ENCODE peak calls at places on chromosomes 11 and 22, in six cellular contexts. One of them, this sample, is unnamed.

GRCh38 chr11:117179048-117179999 is 781 bp downstream of the SIDT2 start:
- DNase-seq in NB4: peak; percentile 91
- DNase-seq in spleen: peak; percentile 92
- DNase-seq in astrocyte of the spinal cord: peak; percentile 49
- DNase-seq in colonic mucosa: peak; percentile 58
- DNase-seq in IMR-90: no peak
- DNase-seq in this sample: peak; percentile 59

GRCh38 chr11:111162306-111162705 is 83.2 kb upstream of the POU2AF2 start:
- DNase-seq in NB4: no peak
- DNase-seq in spleen: no peak
- DNase-seq in astrocyte of the spinal cord: peak; percentile 18
- DNase-seq in colonic mucosa: no peak
- DNase-seq in IMR-90: peak; percentile 59
- DNase-seq in this sample: no peak

GRCh38 chr11:23021287-23021863 is 161.1 kb upstream of the CCDC179 start:
- DNase-seq in NB4: peak; percentile 19
- DNase-seq in spleen: no peak
- DNase-seq in astrocyte of the spinal cord: peak; percentile 40
- DNase-seq in colonic mucosa: no peak
- DNase-seq in IMR-90: peak; percentile 51
- DNase-seq in this sample: peak; percentile 21

GRCh38 chr11:128766687-128767086 is 72.8 kb downstream of the FLI1 start:
- DNase-seq in NB4: no peak
- DNase-seq in spleen: no peak
- DNase-seq in astrocyte of the spinal cord: no peak
- DNase-seq in colonic mucosa: no peak
- DNase-seq in IMR-90: no peak
- DNase-seq in this sample: no peak

GRCh38 chr11:120950880-120951279 is 73.0 kb upstream of the TBCEL start:
- DNase-seq in NB4: no peak
- DNase-seq in spleen: no peak
- DNase-seq in astrocyte of the spinal cord: no peak
- DNase-seq in colonic mucosa: no peak
- DNase-seq in IMR-90: no peak
- DNase-seq in this sample: no peak

GRCh38 chr11:21659961-21660360 is 532.9 kb upstream of the ANO5 start:
- DNase-seq in NB4: no peak
- DNase-seq in spleen: no peak
- DNase-seq in astrocyte of the spinal cord: no peak
- DNase-seq in colonic mucosa: no peak
- DNase-seq in IMR-90: no peak
- DNase-seq in this sample: no peak

GRCh38 chr22:19410941-19411689 is 20.4 kb downstream of the HIRA start:
- DNase-seq in NB4: no peak
- DNase-seq in spleen: no peak
- DNase-seq in astrocyte of the spinal cord: no peak
- DNase-seq in colonic mucosa: no peak
- DNase-seq in IMR-90: no peak
- DNase-seq in this sample: no peak

GRCh38 chr11:86438685-86439084 is 64.0 kb downstream of the CCDC81 start:
- DNase-seq in NB4: no peak
- DNase-seq in spleen: no peak
- DNase-seq in astrocyte of the spinal cord: peak; percentile 60
- DNase-seq in colonic mucosa: no peak
- DNase-seq in IMR-90: peak; percentile 75
- DNase-seq in this sample: no peak

GRCh38 chr22:46867106-46867505 is 104.7 kb downstream of the TBC1D22A start:
- DNase-seq in NB4: no peak
- DNase-seq in spleen: no peak
- DNase-seq in astrocyte of the spinal cord: no peak
- DNase-seq in colonic mucosa: no peak
- DNase-seq in IMR-90: no peak
- DNase-seq in this sample: no peak

GRCh38 chr22:29830585-29830984 is 7.5 kb downstream of the ASCC2 start:
- DNase-seq in NB4: no peak
- DNase-seq in spleen: no peak
- DNase-seq in astrocyte of the spinal cord: no peak
- DNase-seq in colonic mucosa: no peak
- DNase-seq in IMR-90: no peak
- DNase-seq in this sample: no peak

GRCh38 chr11:112174789-112175595 is at the start of gene BCO2:
- DNase-seq in NB4: peak; percentile 51
- DNase-seq in spleen: peak; percentile 80
- DNase-seq in astrocyte of the spinal cord: peak; percentile 76
- DNase-seq in colonic mucosa: peak; percentile 92
- DNase-seq in IMR-90: peak; percentile 71
- DNase-seq in this sample: peak; percentile 52

GRCh38 chr11:13784848-13785247 is 116.4 kb downstream of the FAR1 start:
- DNase-seq in NB4: no peak
- DNase-seq in spleen: no peak
- DNase-seq in astrocyte of the spinal cord: no peak
- DNase-seq in colonic mucosa: no peak
- DNase-seq in IMR-90: no peak
- DNase-seq in this sample: no peak

GRCh38 chr11:79794484-79795393 is 353.9 kb upstream of the TENM4 start:
- DNase-seq in NB4: no peak
- DNase-seq in spleen: no peak
- DNase-seq in astrocyte of the spinal cord: no peak
- DNase-seq in colonic mucosa: no peak
- DNase-seq in IMR-90: no peak
- DNase-seq in this sample: no peak

GRCh38 chr11:76770642-76771445 is 12.3 kb upstream of the TSKU start:
- DNase-seq in NB4: peak; percentile 42
- DNase-seq in spleen: peak; percentile 30
- DNase-seq in astrocyte of the spinal cord: peak; percentile 98
- DNase-seq in colonic mucosa: peak; percentile 63
- DNase-seq in IMR-90: peak; percentile 99
- DNase-seq in this sample: peak; percentile 12

GRCh38 chr22:19213001-19213400 is 34.5 kb upstream of the SLC25A1 start:
- DNase-seq in NB4: no peak
- DNase-seq in spleen: no peak
- DNase-seq in astrocyte of the spinal cord: no peak
- DNase-seq in colonic mucosa: no peak
- DNase-seq in IMR-90: no peak
- DNase-seq in this sample: no peak

GRCh38 chr11:126336065-126336464 is 19.4 kb upstream of the ST3GAL4 start:
- DNase-seq in NB4: no peak
- DNase-seq in spleen: peak; percentile 51
- DNase-seq in astrocyte of the spinal cord: no peak
- DNase-seq in colonic mucosa: no peak
- DNase-seq in IMR-90: no peak
- DNase-seq in this sample: no peak

GRCh38 chr11:108586600-108586999 is 7.0 kb downstream of the EXPH5 start:
- DNase-seq in NB4: peak; percentile 16
- DNase-seq in spleen: no peak
- DNase-seq in astrocyte of the spinal cord: no peak
- DNase-seq in colonic mucosa: peak; percentile 45
- DNase-seq in IMR-90: no peak
- DNase-seq in this sample: no peak

GRCh38 chr11:71244116-71244815 is 8.1 kb downstream of the SHANK2 start:
- DNase-seq in NB4: no peak
- DNase-seq in spleen: peak; percentile 39
- DNase-seq in astrocyte of the spinal cord: no peak
- DNase-seq in colonic mucosa: no peak
- DNase-seq in IMR-90: peak; percentile 36
- DNase-seq in this sample: no peak

GRCh38 chr11:62919898-62920640 is 1.1 kb downstream of the CHRM1 start:
- DNase-seq in NB4: no peak
- DNase-seq in spleen: peak; percentile 33
- DNase-seq in astrocyte of the spinal cord: no peak
- DNase-seq in colonic mucosa: no peak
- DNase-seq in IMR-90: no peak
- DNase-seq in this sample: no peak

GRCh38 chr11:62922189-62922589 is 1.0 kb upstream of the CHRM1 start:
- DNase-seq in NB4: no peak
- DNase-seq in spleen: peak; percentile 56
- DNase-seq in astrocyte of the spinal cord: no peak
- DNase-seq in colonic mucosa: no peak
- DNase-seq in IMR-90: no peak
- DNase-seq in this sample: no peak

GRCh38 chr11:62922653-62923371 is 1.6 kb upstream of the CHRM1 start:
- DNase-seq in NB4: peak; percentile 49
- DNase-seq in spleen: no peak
- DNase-seq in astrocyte of the spinal cord: no peak
- DNase-seq in colonic mucosa: no peak
- DNase-seq in IMR-90: no peak
- DNase-seq in this sample: peak; percentile 41

GRCh38 chr11:62921573-62922188 is 518 bp upstream of the CHRM1 start:
- DNase-seq in NB4: no peak
- DNase-seq in spleen: peak; percentile 59
- DNase-seq in astrocyte of the spinal cord: no peak
- DNase-seq in colonic mucosa: peak; percentile 57
- DNase-seq in IMR-90: peak; percentile 17
- DNase-seq in this sample: no peak

GRCh38 chr11:62921201-62921572 is at the start of gene CHRM1:
- DNase-seq in NB4: no peak
- DNase-seq in spleen: peak; percentile 44
- DNase-seq in astrocyte of the spinal cord: no peak
- DNase-seq in colonic mucosa: peak; percentile 50
- DNase-seq in IMR-90: no peak
- DNase-seq in this sample: no peak
- H3K4me3 ChIP-seq in NB4: no peak within 1 kb of the TSS
- H3K4me3 ChIP-seq in spleen: no peak within 1 kb of the TSS
- H3K4me3 ChIP-seq in astrocyte of the spinal cord: no peak within 1 kb of the TSS
- H3K4me3 ChIP-seq in colonic mucosa: peak within 1 kb of the TSS; percentile 9
- H3K4me3 ChIP-seq in IMR-90: no peak within 1 kb of the TSS
- H3K4me3 ChIP-seq in this sample: no peak within 1 kb of the TSS

GRCh38 chr11:1707751-1708150 is 10.8 kb downstream of the KRTAP5-6 start:
- DNase-seq in NB4: peak; percentile 34
- DNase-seq in spleen: peak; percentile 9
- DNase-seq in astrocyte of the spinal cord: no peak
- DNase-seq in colonic mucosa: no peak
- DNase-seq in IMR-90: no peak
- DNase-seq in this sample: no peak

GRCh38 chr11:1703146-1703545 is 6.2 kb downstream of the KRTAP5-6 start:
- DNase-seq in NB4: no peak
- DNase-seq in spleen: no peak
- DNase-seq in astrocyte of the spinal cord: no peak
- DNase-seq in colonic mucosa: peak; percentile 3
- DNase-seq in IMR-90: no peak
- DNase-seq in this sample: no peak

GRCh38 chr11:1708716-1709115 is 11.7 kb downstream of the KRTAP5-6 start:
- DNase-seq in NB4: no peak
- DNase-seq in spleen: peak; percentile 34
- DNase-seq in astrocyte of the spinal cord: no peak
- DNase-seq in colonic mucosa: peak; percentile 7
- DNase-seq in IMR-90: no peak
- DNase-seq in this sample: no peak

GRCh38 chr11:1705121-1706052 is 8.4 kb downstream of the KRTAP5-6 start:
- DNase-seq in NB4: no peak
- DNase-seq in spleen: peak; percentile 11
- DNase-seq in astrocyte of the spinal cord: peak; percentile 10
- DNase-seq in colonic mucosa: peak; percentile 16
- DNase-seq in IMR-90: no peak
- DNase-seq in this sample: peak; percentile 37

GRCh38 chr11:1706634-1707400 is 9.8 kb downstream of the KRTAP5-6 start:
- DNase-seq in NB4: peak; percentile 45
- DNase-seq in spleen: peak; percentile 76
- DNase-seq in astrocyte of the spinal cord: no peak
- DNase-seq in colonic mucosa: peak; percentile 18
- DNase-seq in IMR-90: no peak
- DNase-seq in this sample: peak; percentile 20
- TF ChIP-seq CTCF in NB4: peak; percentile 29
- TF ChIP-seq CTCF in spleen: no peak
- TF ChIP-seq CTCF in astrocyte of the spinal cord: no peak
- TF ChIP-seq CTCF in colonic mucosa: no peak
- TF ChIP-seq CTCF in IMR-90: peak; percentile 12
- TF ChIP-seq CTCF in this sample: no peak

GRCh38 chr11:6505577-6506240 is 8.6 kb downstream of the DNHD1 start:
- DNase-seq in NB4: peak; percentile 57
- DNase-seq in spleen: no peak
- DNase-seq in astrocyte of the spinal cord: peak; percentile 67
- DNase-seq in colonic mucosa: no peak
- DNase-seq in IMR-90: peak; percentile 75
- DNase-seq in this sample: peak; percentile 42
- H3K4me3 ChIP-seq in NB4: no peak overlapping the region
- H3K4me3 ChIP-seq in spleen: no peak overlapping the region
- H3K4me3 ChIP-seq in astrocyte of the spinal cord: no peak overlapping the region
- H3K4me3 ChIP-seq in colonic mucosa: no peak overlapping the region
- H3K4me3 ChIP-seq in IMR-90: no peak overlapping the region
- H3K4me3 ChIP-seq in this sample: no peak overlapping the region

GRCh38 chr11:35546317-35546716 is 20.9 kb upstream of the PAMR1 start:
- DNase-seq in NB4: peak; percentile 30
- DNase-seq in spleen: no peak
- DNase-seq in astrocyte of the spinal cord: no peak
- DNase-seq in colonic mucosa: no peak
- DNase-seq in IMR-90: no peak
- DNase-seq in this sample: no peak
- TF ChIP-seq CTCF in NB4: no peak
- TF ChIP-seq CTCF in spleen: no peak
- TF ChIP-seq CTCF in astrocyte of the spinal cord: no peak
- TF ChIP-seq CTCF in colonic mucosa: no peak
- TF ChIP-seq CTCF in IMR-90: no peak
- TF ChIP-seq CTCF in this sample: no peak

GRCh38 chr22:27796829-27797792 is 4.4 kb downstream of the MN1 start:
- DNase-seq in NB4: no peak
- DNase-seq in spleen: no peak
- DNase-seq in astrocyte of the spinal cord: no peak
- DNase-seq in colonic mucosa: no peak
- DNase-seq in IMR-90: no peak
- DNase-seq in this sample: no peak
- H3K4me3 ChIP-seq in NB4: no peak overlapping the region
- H3K4me3 ChIP-seq in spleen: no peak overlapping the region
- H3K4me3 ChIP-seq in astrocyte of the spinal cord: peak overlapping the region; percentile 32
- H3K4me3 ChIP-seq in colonic mucosa: no peak overlapping the region
- H3K4me3 ChIP-seq in IMR-90: no peak overlapping the region
- H3K4me3 ChIP-seq in this sample: no peak overlapping the region

GRCh38 chr22:23113067-23113846 is 28.5 kb downstream of the RSPH14 start:
- DNase-seq in NB4: peak; percentile 31
- DNase-seq in spleen: no peak
- DNase-seq in astrocyte of the spinal cord: peak; percentile 22
- DNase-seq in colonic mucosa: no peak
- DNase-seq in IMR-90: peak; percentile 54
- DNase-seq in this sample: peak; percentile 24
- TF ChIP-seq CTCF in NB4: no peak
- TF ChIP-seq CTCF in spleen: no peak
- TF ChIP-seq CTCF in astrocyte of the spinal cord: no peak
- TF ChIP-seq CTCF in colonic mucosa: no peak
- TF ChIP-seq CTCF in IMR-90: no peak
- TF ChIP-seq CTCF in this sample: no peak

This sample was measured in GM12865.